ENCODE peak calls at places on chromosomes 4 and X, in seven cellular contexts. I, P, T, Y, X, H and M are unnamed samples.

GRCh38 chr4:82050806-82051205 is 323.0 kb downstream of the HNRNPD start:
- DNase-seq in I (no peak), P (peak; percentile 13), T (no peak), Y (no peak), X (no peak), H (no peak), M (no peak)

GRCh38 chr4:169565606-169566351 is 46.6 kb downstream of the NEK1 start:
- DNase-seq in I (no peak), P (no peak), T (no peak), Y (no peak), X (no peak), H (no peak), M (no peak)

GRCh38 chrX:123083924-123084323 is 100.2 kb upstream of the GRIA3 start:
- DNase-seq in I (no peak), P (peak; percentile 36), T (no peak), Y (no peak), X (no peak), H (no peak), M (no peak)

GRCh38 chr4:72701987-72702819 is 133.2 kb upstream of the ADAMTS3 start:
- DNase-seq in I (peak; percentile 60), P (peak; percentile 73), T (peak; percentile 26), Y (no peak), X (peak; percentile 33), H (peak; percentile 43), M (no peak)

GRCh38 chr4:169015237-169015636 is 5.2 kb upstream of the CBR4 start:
- DNase-seq in I (no peak), P (peak; percentile 19), T (no peak), Y (no peak), X (no peak), H (no peak), M (no peak)

GRCh38 chr4:120870279-120870673 is 52.2 kb downstream of the PRDM5 start:
- DNase-seq in I (no peak), P (no peak), T (no peak), Y (no peak), X (no peak), H (no peak), M (no peak)

GRCh38 chr4:24686866-24687672 is 102.7 kb upstream of the DHX15 start:
- DNase-seq in I (peak; percentile 2), P (no peak), T (no peak), Y (no peak), X (peak; percentile 65), H (no peak), M (no peak)

GRCh38 chrX:119708936-119709335 is 16.0 kb upstream of the SEPTIN6 start:
- DNase-seq in I (no peak), P (peak; percentile 71), T (no peak), Y (no peak), X (no peak), H (no peak), M (no peak)

GRCh38 chr4:149183638-149184037 is 632.0 kb downstream of the IQCM start:
- DNase-seq in I (no peak), P (no peak), T (no peak), Y (no peak), X (no peak), H (no peak), M (no peak)

GRCh38 chr4:80309301-80310004 is 26.1 kb upstream of the CFAP299 start:
- DNase-seq in I (peak; percentile 71), P (peak; percentile 97), T (no peak), Y (no peak), X (no peak), H (no peak), M (no peak)

GRCh38 chr4:174122705-174123104 is 160.8 kb downstream of the FBXO8 start:
- DNase-seq in I (no peak), P (peak; percentile 53), T (no peak), Y (no peak), X (no peak), H (no peak), M (no peak)

GRCh38 chrX:108091266-108091877 is at the start of the genes ATG4A and PSMD10:
- DNase-seq in I (peak; percentile 93), P (peak; percentile 96), T (peak; percentile 94), Y (peak; percentile 77), X (peak; percentile 76), H (peak; percentile 92), M (peak; percentile 53)

GRCh38 chr4:91754716-91755115 is 549.0 kb upstream of the GRID2 start:
- DNase-seq in I (no peak), P (no peak), T (no peak), Y (no peak), X (no peak), H (no peak), M (no peak)

GRCh38 chrX:131752493-131753198 is 208.8 kb downstream of the OR13H1 start:
- DNase-seq in I (no peak), P (no peak), T (no peak), Y (no peak), X (no peak), H (peak; percentile 86), M (peak; percentile 6)

GRCh38 chrX:78997870-78998558 is 52.8 kb downstream of the P2RY10 start:
- DNase-seq in I (no peak), P (no peak), T (no peak), Y (peak; percentile 11), X (no peak), H (no peak), M (no peak)

GRCh38 chr4:53547983-53548382 is 43.3 kb downstream of the LNX1 start:
- DNase-seq in I (no peak), P (peak; percentile 56), T (no peak), Y (no peak), X (no peak), H (no peak), M (no peak)

GRCh38 chr4:153296424-153296823 is 48.1 kb upstream of the MND1 start:
- DNase-seq in I (no peak), P (peak; percentile 64), T (no peak), Y (no peak), X (no peak), H (peak; percentile 39), M (no peak)

GRCh38 chr4:98501383-98501782 is 157.0 kb downstream of the TSPAN5 start:
- DNase-seq in I (no peak), P (no peak), T (no peak), Y (no peak), X (no peak), H (no peak), M (no peak)

GRCh38 chr4:81870275-81870674 is 398.6 kb upstream of the RASGEF1B start:
- DNase-seq in I (no peak), P (no peak), T (no peak), Y (no peak), X (no peak), H (no peak), M (no peak)

GRCh38 chr4:76267811-76268210 is 16.3 kb downstream of the FAM47E start:
- DNase-seq in I (no peak), P (no peak), T (no peak), Y (no peak), X (no peak), H (no peak), M (no peak)

GRCh38 chr4:154707877-154708276 is 35.9 kb upstream of the LRAT start:
- DNase-seq in I (no peak), P (no peak), T (no peak), Y (no peak), X (no peak), H (no peak), M (no peak)

GRCh38 chrX:1536712-1537030 is 314 bp downstream of the P2RY8 start:
- DNase-seq in I (no peak), P (no peak), T (no peak), Y (no peak), X (no peak), H (no peak), M (no peak)

GRCh38 chrX:13463608-13464007 is 105.8 kb upstream of the EGFL6 start:
- DNase-seq in I (no peak), P (peak; percentile 63), T (peak; percentile 48), Y (no peak), X (no peak), H (peak; percentile 78), M (no peak)

GRCh38 chr4:126899382-126899801 is 733.4 kb upstream of the INTU start:
- DNase-seq in I (peak; percentile 9), P (peak; percentile 87), T (peak; percentile 50), Y (no peak), X (no peak), H (no peak), M (no peak)

GRCh38 chr4:26326791-26327190 is 6.0 kb downstream of the RBPJ start:
- DNase-seq in I (peak; percentile 75), P (peak; percentile 94), T (no peak), Y (no peak), X (no peak), H (no peak), M (no peak)

GRCh38 chrX:40148189-40148438 is 50.4 kb upstream of the BCOR start:
- DNase-seq in I (no peak), P (no peak), T (no peak), Y (no peak), X (no peak), H (no peak), M (no peak)

GRCh38 chrX:40145670-40146470 is 48.1 kb upstream of the BCOR start:
- DNase-seq in I (no peak), P (peak; percentile 50), T (no peak), Y (no peak), X (no peak), H (no peak), M (no peak)

GRCh38 chrX:40145001-40145631 is 47.4 kb upstream of the BCOR start:
- DNase-seq in I (no peak), P (peak; percentile 55), T (no peak), Y (no peak), X (no peak), H (no peak), M (no peak)

GRCh38 chrX:40147399-40148188 is 49.8 kb upstream of the BCOR start:
- DNase-seq in I (no peak), P (no peak), T (no peak), Y (no peak), X (no peak), H (no peak), M (no peak)

GRCh38 chrX:40146471-40147398 is 49.0 kb upstream of the BCOR start:
- DNase-seq in I (no peak), P (peak; percentile 67), T (no peak), Y (no peak), X (no peak), H (peak; percentile 60), M (no peak)
- H3K4me3 ChIP-seq in I (peak overlapping the region; percentile 17), P (peak overlapping the region; percentile 77), T (peak overlapping the region; percentile 46), Y (peak overlapping the region; percentile 39), X (no peak overlapping the region), H (peak overlapping the region; percentile 47), M (peak overlapping the region; percentile 53)

GRCh38 chrX:47632664-47633063 is 2.9 kb upstream of the CFP start:
- DNase-seq in I (no peak), P (no peak), T (no peak), Y (no peak), X (no peak), H (no peak), M (no peak)
- H3K27ac ChIP-seq in I (no peak overlapping the region), P (no peak overlapping the region), T (no peak overlapping the region), Y (no peak overlapping the region), X (no peak overlapping the region), H (no peak overlapping the region), M (no peak overlapping the region)

GRCh38 chr4:147826288-147826646 is 94.4 kb downstream of the ARHGAP10 start:
- DNase-seq in I (no peak), P (no peak), T (no peak), Y (no peak), X (no peak), H (no peak), M (no peak)
- H3K4me1 ChIP-seq in I (peaks cover 26% of the 10 kb centered on the region), P (peaks cover 37% of the 10 kb centered on the region), T (peaks cover 87% of the 10 kb centered on the region), Y (no peaks in the 10 kb centered on the region), X (no peaks in the 10 kb centered on the region), H (peaks cover 6% of the 10 kb centered on the region), M (peaks cover 53% of the 10 kb centered on the region)

GRCh38 chr4:163157157-163157556 is 9.5 kb downstream of the NAF1 start:
- DNase-seq in I (no peak), P (peak; percentile 80), T (no peak), Y (no peak), X (no peak), H (no peak), M (no peak)
- H3K4me3 ChIP-seq in I (no peak overlapping the region), P (peak overlapping the region; percentile 57), T (no peak overlapping the region), Y (no peak overlapping the region), X (no peak overlapping the region), H (no peak overlapping the region), M (no peak overlapping the region)

GRCh38 chr4:38533024-38533556 is 130.9 kb upstream of the KLF3 start:
- DNase-seq in I (no peak), P (no peak), T (no peak), Y (no peak), X (no peak), H (no peak), M (no peak)
- H3K27ac ChIP-seq in I (no peak overlapping the region), P (no peak overlapping the region), T (no peak overlapping the region), Y (no peak overlapping the region), X (no peak overlapping the region), H (no peak overlapping the region), M (peak overlapping the region; percentile 8)